ENCODE peak calls at places on chromosomes 2 and 18, in nine cellular contexts. One of them, this sample, is unnamed.

GRCh38 chr2:60838481-60838880 is 42.9 kb upstream of the REL start:
- DNase-seq in SHP77: no peak
- DNase-seq in NCI-H774: no peak
- DNase-seq in GM20000: no peak
- DNase-seq in posterior vena cava: no peak
- DNase-seq in H54: no peak
- DNase-seq in NCI-H2029: no peak
- DNase-seq in HuH-7.5: no peak
- DNase-seq in DMS153: no peak
- DNase-seq in this sample: no peak

GRCh38 chr2:231318954-231319353 is 76.6 kb upstream of the B3GNT7 start:
- DNase-seq in SHP77: no peak
- DNase-seq in NCI-H774: no peak
- DNase-seq in GM20000: no peak
- DNase-seq in posterior vena cava: peak
- DNase-seq in H54: no peak
- DNase-seq in NCI-H2029: no peak
- DNase-seq in HuH-7.5: no peak
- DNase-seq in DMS153: no peak
- DNase-seq in this sample: no peak

GRCh38 chr18:79547413-79548076 is 132.1 kb upstream of the CTDP1 start:
- DNase-seq in SHP77: no peak
- DNase-seq in NCI-H774: no peak
- DNase-seq in GM20000: no peak
- DNase-seq in posterior vena cava: peak
- DNase-seq in H54: no peak
- DNase-seq in NCI-H2029: no peak
- DNase-seq in HuH-7.5: no peak
- DNase-seq in DMS153: no peak
- DNase-seq in this sample: no peak

GRCh38 chr2:123916512-123916911 is 108.6 kb upstream of the CNTNAP5 start:
- DNase-seq in SHP77: no peak
- DNase-seq in NCI-H774: no peak
- DNase-seq in GM20000: no peak
- DNase-seq in posterior vena cava: no peak
- DNase-seq in H54: no peak
- DNase-seq in NCI-H2029: no peak
- DNase-seq in HuH-7.5: no peak
- DNase-seq in DMS153: peak
- DNase-seq in this sample: no peak

GRCh38 chr2:112831956-112832567 is 4.5 kb downstream of the IL1B start:
- DNase-seq in SHP77: no peak
- DNase-seq in NCI-H774: no peak
- DNase-seq in GM20000: no peak
- DNase-seq in posterior vena cava: no peak
- DNase-seq in H54: no peak
- DNase-seq in NCI-H2029: no peak
- DNase-seq in HuH-7.5: no peak
- DNase-seq in DMS153: no peak
- DNase-seq in this sample: no peak

GRCh38 chr2:191150451-191151314 is at the start of gene STAT4:
- DNase-seq in SHP77: no peak
- DNase-seq in NCI-H774: peak
- DNase-seq in GM20000: peak
- DNase-seq in posterior vena cava: peak
- DNase-seq in H54: no peak
- DNase-seq in NCI-H2029: peak
- DNase-seq in HuH-7.5: no peak
- DNase-seq in DMS153: no peak
- DNase-seq in this sample: no peak

GRCh38 chr18:3827236-3827635 is 377.3 kb downstream of the TGIF1 start:
- DNase-seq in SHP77: no peak
- DNase-seq in NCI-H774: no peak
- DNase-seq in GM20000: no peak
- DNase-seq in posterior vena cava: no peak
- DNase-seq in H54: no peak
- DNase-seq in NCI-H2029: no peak
- DNase-seq in HuH-7.5: no peak
- DNase-seq in DMS153: no peak
- DNase-seq in this sample: no peak

GRCh38 chr18:41121116-41121826 is 833.8 kb upstream of the PIK3C3 start:
- DNase-seq in SHP77: no peak
- DNase-seq in NCI-H774: no peak
- DNase-seq in GM20000: no peak
- DNase-seq in posterior vena cava: no peak
- DNase-seq in H54: no peak
- DNase-seq in NCI-H2029: no peak
- DNase-seq in HuH-7.5: no peak
- DNase-seq in DMS153: no peak
- DNase-seq in this sample: no peak

GRCh38 chr2:103823847-103824246 is 1030.1 kb upstream of the POU3F3 start:
- DNase-seq in SHP77: peak
- DNase-seq in NCI-H774: peak
- DNase-seq in GM20000: no peak
- DNase-seq in posterior vena cava: no peak
- DNase-seq in H54: no peak
- DNase-seq in NCI-H2029: peak
- DNase-seq in HuH-7.5: no peak
- DNase-seq in DMS153: peak
- DNase-seq in this sample: peak

GRCh38 chr18:8783994-8784530 is 78.7 kb downstream of the MTCL1 start:
- DNase-seq in SHP77: no peak
- DNase-seq in NCI-H774: no peak
- DNase-seq in GM20000: no peak
- DNase-seq in posterior vena cava: no peak
- DNase-seq in H54: no peak
- DNase-seq in NCI-H2029: no peak
- DNase-seq in HuH-7.5: no peak
- DNase-seq in DMS153: no peak
- DNase-seq in this sample: no peak

GRCh38 chr2:120360307-120360855 is 14.4 kb downstream of the INHBB start:
- DNase-seq in SHP77: no peak
- DNase-seq in NCI-H774: no peak
- DNase-seq in GM20000: no peak
- DNase-seq in posterior vena cava: no peak
- DNase-seq in H54: no peak
- DNase-seq in NCI-H2029: no peak
- DNase-seq in HuH-7.5: no peak
- DNase-seq in DMS153: no peak
- DNase-seq in this sample: no peak

GRCh38 chr2:207831569-207832248 is 62.0 kb upstream of the FZD5 start:
- DNase-seq in SHP77: no peak
- DNase-seq in NCI-H774: no peak
- DNase-seq in GM20000: no peak
- DNase-seq in posterior vena cava: no peak
- DNase-seq in H54: no peak
- DNase-seq in NCI-H2029: no peak
- DNase-seq in HuH-7.5: no peak
- DNase-seq in DMS153: no peak
- DNase-seq in this sample: no peak

GRCh38 chr18:3138274-3138975 is 81.3 kb downstream of the MYOM1 start:
- DNase-seq in SHP77: no peak
- DNase-seq in NCI-H774: no peak
- DNase-seq in GM20000: no peak
- DNase-seq in posterior vena cava: no peak
- DNase-seq in H54: no peak
- DNase-seq in NCI-H2029: no peak
- DNase-seq in HuH-7.5: no peak
- DNase-seq in DMS153: no peak
- DNase-seq in this sample: no peak

GRCh38 chr2:134201559-134201958 is 52.3 kb upstream of the MGAT5 start:
- DNase-seq in SHP77: no peak
- DNase-seq in NCI-H774: no peak
- DNase-seq in GM20000: no peak
- DNase-seq in posterior vena cava: no peak
- DNase-seq in H54: no peak
- DNase-seq in NCI-H2029: no peak
- DNase-seq in HuH-7.5: no peak
- DNase-seq in DMS153: no peak
- DNase-seq in this sample: no peak

GRCh38 chr2:176494949-176495353 is 225.7 kb downstream of the MTX2 start:
- DNase-seq in SHP77: no peak
- DNase-seq in NCI-H774: no peak
- DNase-seq in GM20000: no peak
- DNase-seq in posterior vena cava: peak
- DNase-seq in H54: no peak
- DNase-seq in NCI-H2029: peak
- DNase-seq in HuH-7.5: no peak
- DNase-seq in DMS153: no peak
- DNase-seq in this sample: no peak

GRCh38 chr2:237935740-237936452 is 30.9 kb upstream of the UBE2F start:
- DNase-seq in SHP77: no peak
- DNase-seq in NCI-H774: no peak
- DNase-seq in GM20000: no peak
- DNase-seq in posterior vena cava: peak
- DNase-seq in H54: no peak
- DNase-seq in NCI-H2029: no peak
- DNase-seq in HuH-7.5: no peak
- DNase-seq in DMS153: no peak
- DNase-seq in this sample: no peak

GRCh38 chr18:3256693-3257626 is 5.0 kb upstream of the MYL12B start:
- DNase-seq in SHP77: no peak
- DNase-seq in NCI-H774: no peak
- DNase-seq in GM20000: peak
- DNase-seq in posterior vena cava: no peak
- DNase-seq in H54: no peak
- DNase-seq in NCI-H2029: no peak
- DNase-seq in HuH-7.5: no peak
- DNase-seq in DMS153: no peak
- DNase-seq in this sample: no peak

GRCh38 chr18:32435631-32436500 is 34.8 kb downstream of the GAREM1 start:
- DNase-seq in SHP77: no peak
- DNase-seq in NCI-H774: no peak
- DNase-seq in GM20000: no peak
- DNase-seq in posterior vena cava: no peak
- DNase-seq in H54: no peak
- DNase-seq in NCI-H2029: no peak
- DNase-seq in HuH-7.5: no peak
- DNase-seq in DMS153: no peak
- DNase-seq in this sample: no peak

GRCh38 chr2:10246370-10246769 is 56.3 kb upstream of the HPCAL1 start:
- DNase-seq in SHP77: no peak
- DNase-seq in NCI-H774: no peak
- DNase-seq in GM20000: no peak
- DNase-seq in posterior vena cava: no peak
- DNase-seq in H54: no peak
- DNase-seq in NCI-H2029: no peak
- DNase-seq in HuH-7.5: no peak
- DNase-seq in DMS153: no peak
- DNase-seq in this sample: no peak

GRCh38 chr2:217948341-217948791 is 54.4 kb downstream of the TNS1 start:
- DNase-seq in SHP77: no peak
- DNase-seq in NCI-H774: no peak
- DNase-seq in GM20000: no peak
- DNase-seq in posterior vena cava: peak
- DNase-seq in H54: no peak
- DNase-seq in NCI-H2029: no peak
- DNase-seq in HuH-7.5: no peak
- DNase-seq in DMS153: no peak
- DNase-seq in this sample: no peak

GRCh38 chr18:7116832-7117389 is 686 bp downstream of the LAMA1 start:
- DNase-seq in SHP77: no peak
- DNase-seq in NCI-H774: no peak
- DNase-seq in GM20000: no peak
- DNase-seq in posterior vena cava: no peak
- DNase-seq in H54: no peak
- DNase-seq in NCI-H2029: no peak
- DNase-seq in HuH-7.5: no peak
- DNase-seq in DMS153: no peak
- DNase-seq in this sample: no peak

GRCh38 chr2:76932550-76932949 is 589.6 kb downstream of the LRRTM4 start:
- DNase-seq in SHP77: no peak
- DNase-seq in NCI-H774: no peak
- DNase-seq in GM20000: no peak
- DNase-seq in posterior vena cava: no peak
- DNase-seq in H54: no peak
- DNase-seq in NCI-H2029: no peak
- DNase-seq in HuH-7.5: no peak
- DNase-seq in DMS153: no peak
- DNase-seq in this sample: no peak

GRCh38 chr2:101805146-101806088 is 107.9 kb downstream of the MAP4K4 start:
- DNase-seq in SHP77: no peak
- DNase-seq in NCI-H774: no peak
- DNase-seq in GM20000: no peak
- DNase-seq in posterior vena cava: no peak
- DNase-seq in H54: no peak
- DNase-seq in NCI-H2029: no peak
- DNase-seq in HuH-7.5: no peak
- DNase-seq in DMS153: no peak
- DNase-seq in this sample: no peak

GRCh38 chr2:218876562-218877219 is 4.0 kb upstream of the WNT10A start:
- DNase-seq in SHP77: peak
- DNase-seq in NCI-H774: peak
- DNase-seq in GM20000: peak
- DNase-seq in posterior vena cava: no peak
- DNase-seq in H54: peak
- DNase-seq in NCI-H2029: peak
- DNase-seq in HuH-7.5: peak
- DNase-seq in DMS153: peak
- DNase-seq in this sample: no peak

GRCh38 chr2:37982147-37982582 is 57.1 kb downstream of the RMDN2 start:
- DNase-seq in SHP77: peak
- DNase-seq in NCI-H774: peak
- DNase-seq in GM20000: peak
- DNase-seq in posterior vena cava: peak
- DNase-seq in H54: peak
- DNase-seq in NCI-H2029: no peak
- DNase-seq in HuH-7.5: peak
- DNase-seq in DMS153: peak
- DNase-seq in this sample: no peak

GRCh38 chr2:42984081-42984480 is 191.7 kb upstream of the HAAO start:
- DNase-seq in SHP77: no peak
- DNase-seq in NCI-H774: no peak
- DNase-seq in GM20000: no peak
- DNase-seq in posterior vena cava: peak
- DNase-seq in H54: no peak
- DNase-seq in NCI-H2029: no peak
- DNase-seq in HuH-7.5: no peak
- DNase-seq in DMS153: no peak
- DNase-seq in this sample: no peak

GRCh38 chr2:238202326-238203103 is 980 bp downstream of the ILKAP start:
- DNase-seq in SHP77: no peak
- DNase-seq in NCI-H774: no peak
- DNase-seq in GM20000: peak
- DNase-seq in posterior vena cava: no peak
- DNase-seq in H54: peak
- DNase-seq in NCI-H2029: no peak
- DNase-seq in HuH-7.5: no peak
- DNase-seq in DMS153: no peak
- DNase-seq in this sample: no peak

GRCh38 chr2:133364636-133365035 is 203.6 kb downstream of the NCKAP5 start:
- DNase-seq in SHP77: no peak
- DNase-seq in NCI-H774: no peak
- DNase-seq in GM20000: no peak
- DNase-seq in posterior vena cava: no peak
- DNase-seq in H54: no peak
- DNase-seq in NCI-H2029: no peak
- DNase-seq in HuH-7.5: no peak
- DNase-seq in DMS153: no peak
- DNase-seq in this sample: no peak